ENCODE peak calls at places on chromosomes 11 and 22, in six cellular contexts. C is G401; N is psoas muscle; L is erythroblast; Z is stimulated activated CD4-positive, alpha-beta T cell treated with anti-CD3 and anti-CD28 coated beads, Interleukin-2, amount 100 ng/mL, for 48 hours; R is NCI-H146. T is an unnamed sample.
A peak's percentile ranks its signal among the peaks of the same experiment; 100 is the strongest.

GRCh38 chr22:23685205-23685784 is 5.5 kb upstream of the RGL4 start:
- DNase-seq in C (no peak), N (peak; percentile 56), L (peak; percentile 25), Z (no peak), R (no peak), T (no peak)

GRCh38 chr22:39543095-39543494 is 10.5 kb upstream of the RPS19BP1 start:
- DNase-seq in C (no peak), N (no peak), L (peak; percentile 63), Z (no peak), R (no peak), T (no peak)

GRCh38 chr11:2665747-2666710 is 33.8 kb downstream of the KCNQ1OT1 start:
- DNase-seq in C (no peak), N (no peak), L (no peak), Z (no peak), R (no peak), T (no peak)

GRCh38 chr22:36486619-36487384 is 5.4 kb upstream of the TXN2 start:
- DNase-seq in C (no peak), N (no peak), L (peak; percentile 61), Z (peak; percentile 49), R (peak; percentile 14), T (no peak)

GRCh38 chr11:47156951-47157350 is 19.7 kb downstream of the ARFGAP2 start:
- DNase-seq in C (no peak), N (no peak), L (no peak), Z (no peak), R (no peak), T (no peak)

GRCh38 chr22:29936186-29936585 is 53.2 kb downstream of the MTMR3 start:
- DNase-seq in C (no peak), N (no peak), L (no peak), Z (no peak), R (no peak), T (no peak)

GRCh38 chr11:128354476-128354875 is 232.9 kb downstream of the ETS1 start:
- DNase-seq in C (no peak), N (no peak), L (no peak), Z (no peak), R (no peak), T (no peak)

GRCh38 chr22:46058591-46059519 is 81.9 kb upstream of the WNT7B start:
- DNase-seq in C (peak; percentile 74), N (no peak), L (no peak), Z (no peak), R (no peak), T (peak; percentile 26)

GRCh38 chr11:35483131-35483800 is 42.1 kb downstream of the PAMR1 start:
- DNase-seq in C (no peak), N (no peak), L (no peak), Z (no peak), R (no peak), T (no peak)

GRCh38 chr11:13297917-13298356 is 20.3 kb downstream of the BMAL1 start:
- DNase-seq in C (no peak), N (no peak), L (no peak), Z (no peak), R (no peak), T (no peak)

GRCh38 chr11:118364956-118365615 is 5.7 kb downstream of the UBE4A start:
- DNase-seq in C (peak; percentile 87), N (no peak), L (no peak), Z (no peak), R (no peak), T (no peak)

T was measured in left ventricle myocardium inferior.